ENCODE peak calls at places on chromosomes 11 and 22, in seven cellular contexts. One of them, this sample, is unnamed.

GRCh38 chr22:45612940-45613339 is 58.7 kb upstream of the ATXN10 start:
- DNase-seq in sigmoid colon: no peak
- DNase-seq in heart left ventricle: no peak
- DNase-seq in neural crest cell: no peak
- DNase-seq in AG09309: no peak
- DNase-seq in CD4-positive, alpha-beta T cell: no peak
- DNase-seq in esophagus squamous epithelium: no peak
- DNase-seq in this sample: no peak

GRCh38 chr22:46259374-46259773 is 3.8 kb downstream of the PKDREJ start:
- DNase-seq in sigmoid colon: no peak
- DNase-seq in AG09309: no peak
- DNase-seq in heart left ventricle: no peak
- DNase-seq in esophagus squamous epithelium: no peak
- DNase-seq in CD4-positive, alpha-beta T cell: no peak
- DNase-seq in neural crest cell: no peak
- DNase-seq in this sample: no peak

GRCh38 chr11:5489571-5490357 is 1.3 kb downstream of the OR52D1 start:
- DNase-seq in neural crest cell: no peak
- DNase-seq in esophagus squamous epithelium: no peak
- DNase-seq in AG09309: no peak
- DNase-seq in sigmoid colon: no peak
- DNase-seq in CD4-positive, alpha-beta T cell: no peak
- DNase-seq in heart left ventricle: no peak
- DNase-seq in this sample: no peak

GRCh38 chr11:103420593-103420992 is 311.4 kb downstream of the DYNC2H1 start:
- DNase-seq in AG09309: no peak
- DNase-seq in CD4-positive, alpha-beta T cell: no peak
- DNase-seq in neural crest cell: no peak
- DNase-seq in sigmoid colon: no peak
- DNase-seq in esophagus squamous epithelium: no peak
- DNase-seq in heart left ventricle: no peak
- DNase-seq in this sample: no peak

GRCh38 chr11:78426845-78427244 is 9.2 kb upstream of the GAB2 start:
- DNase-seq in sigmoid colon: no peak
- DNase-seq in neural crest cell: no peak
- DNase-seq in AG09309: no peak
- DNase-seq in heart left ventricle: no peak
- DNase-seq in esophagus squamous epithelium: no peak
- DNase-seq in CD4-positive, alpha-beta T cell: no peak
- DNase-seq in this sample: no peak

GRCh38 chr22:49853981-49854791 is 542 bp downstream of the ZBED4 start:
- DNase-seq in AG09309: no peak
- DNase-seq in esophagus squamous epithelium: no peak
- DNase-seq in neural crest cell: peak
- DNase-seq in sigmoid colon: no peak
- DNase-seq in heart left ventricle: peak
- DNase-seq in CD4-positive, alpha-beta T cell: no peak
- DNase-seq in this sample: peak

GRCh38 chr11:128716231-128716630 is 22.4 kb downstream of the FLI1 start:
- DNase-seq in heart left ventricle: no peak
- DNase-seq in neural crest cell: no peak
- DNase-seq in CD4-positive, alpha-beta T cell: no peak
- DNase-seq in sigmoid colon: no peak
- DNase-seq in AG09309: no peak
- DNase-seq in esophagus squamous epithelium: no peak
- DNase-seq in this sample: no peak

GRCh38 chr11:70834984-70835560 is 417.3 kb downstream of the SHANK2 start:
- DNase-seq in CD4-positive, alpha-beta T cell: no peak
- DNase-seq in AG09309: no peak
- DNase-seq in neural crest cell: no peak
- DNase-seq in esophagus squamous epithelium: no peak
- DNase-seq in sigmoid colon: no peak
- DNase-seq in heart left ventricle: no peak
- DNase-seq in this sample: no peak

GRCh38 chr11:119701591-119702260 is 27.3 kb downstream of the NECTIN1 start:
- DNase-seq in AG09309: no peak
- DNase-seq in heart left ventricle: no peak
- DNase-seq in sigmoid colon: no peak
- DNase-seq in esophagus squamous epithelium: no peak
- DNase-seq in CD4-positive, alpha-beta T cell: no peak
- DNase-seq in neural crest cell: no peak
- DNase-seq in this sample: no peak

GRCh38 chr11:548700-549603 is 11.6 kb downstream of the LMNTD2 start:
- DNase-seq in sigmoid colon: no peak
- DNase-seq in CD4-positive, alpha-beta T cell: no peak
- DNase-seq in AG09309: no peak
- DNase-seq in esophagus squamous epithelium: no peak
- DNase-seq in heart left ventricle: peak
- DNase-seq in neural crest cell: no peak
- DNase-seq in this sample: no peak

GRCh38 chr11:122234257-122234656 is 118.2 kb upstream of the BLID start:
- DNase-seq in esophagus squamous epithelium: no peak
- DNase-seq in neural crest cell: no peak
- DNase-seq in CD4-positive, alpha-beta T cell: no peak
- DNase-seq in heart left ventricle: no peak
- DNase-seq in AG09309: no peak
- DNase-seq in sigmoid colon: no peak
- DNase-seq in this sample: no peak

GRCh38 chr11:67412495-67413179 is 2.8 kb upstream of the CARNS1 start:
- DNase-seq in AG09309: no peak
- DNase-seq in esophagus squamous epithelium: no peak
- DNase-seq in neural crest cell: no peak
- DNase-seq in CD4-positive, alpha-beta T cell: no peak
- DNase-seq in heart left ventricle: no peak
- DNase-seq in sigmoid colon: no peak
- DNase-seq in this sample: no peak

GRCh38 chr22:50191041-50191740 is 5.5 kb downstream of the TRABD start:
- DNase-seq in neural crest cell: no peak
- DNase-seq in heart left ventricle: peak
- DNase-seq in CD4-positive, alpha-beta T cell: peak
- DNase-seq in esophagus squamous epithelium: peak
- DNase-seq in AG09309: no peak
- DNase-seq in sigmoid colon: no peak
- DNase-seq in this sample: no peak

GRCh38 chr11:61123775-61124571 is 21.7 kb downstream of the CD5 start:
- DNase-seq in CD4-positive, alpha-beta T cell: no peak
- DNase-seq in esophagus squamous epithelium: no peak
- DNase-seq in AG09309: no peak
- DNase-seq in neural crest cell: no peak
- DNase-seq in sigmoid colon: no peak
- DNase-seq in heart left ventricle: no peak
- DNase-seq in this sample: no peak

GRCh38 chr22:37244114-37244921 is at the start of gene RAC2:
- DNase-seq in heart left ventricle: peak
- DNase-seq in CD4-positive, alpha-beta T cell: peak
- DNase-seq in esophagus squamous epithelium: peak
- DNase-seq in neural crest cell: no peak
- DNase-seq in AG09309: no peak
- DNase-seq in sigmoid colon: peak
- DNase-seq in this sample: peak

GRCh38 chr11:61297741-61298140 is 2.6 kb upstream of the VWCE start:
- DNase-seq in CD4-positive, alpha-beta T cell: no peak
- DNase-seq in heart left ventricle: peak
- DNase-seq in esophagus squamous epithelium: no peak
- DNase-seq in AG09309: peak
- DNase-seq in neural crest cell: no peak
- DNase-seq in sigmoid colon: peak
- DNase-seq in this sample: no peak

GRCh38 chr22:18985761-18986160 is 49.7 kb upstream of the PRODH start:
- DNase-seq in heart left ventricle: no peak
- DNase-seq in AG09309: no peak
- DNase-seq in sigmoid colon: peak
- DNase-seq in neural crest cell: no peak
- DNase-seq in esophagus squamous epithelium: no peak
- DNase-seq in CD4-positive, alpha-beta T cell: no peak
- DNase-seq in this sample: no peak

GRCh38 chr22:28742562-28742962 is 723 bp downstream of the HSCB start:
- DNase-seq in esophagus squamous epithelium: no peak
- DNase-seq in sigmoid colon: no peak
- DNase-seq in AG09309: no peak
- DNase-seq in CD4-positive, alpha-beta T cell: no peak
- DNase-seq in neural crest cell: no peak
- DNase-seq in heart left ventricle: no peak
- DNase-seq in this sample: peak

GRCh38 chr22:28743852-28744251 is 2.0 kb downstream of the HSCB start:
- DNase-seq in esophagus squamous epithelium: no peak
- DNase-seq in neural crest cell: no peak
- DNase-seq in AG09309: no peak
- DNase-seq in sigmoid colon: no peak
- DNase-seq in heart left ventricle: no peak
- DNase-seq in CD4-positive, alpha-beta T cell: no peak
- DNase-seq in this sample: no peak

GRCh38 chr22:28736296-28737155 is 5.1 kb downstream of the CHEK2 start:
- DNase-seq in heart left ventricle: no peak
- DNase-seq in esophagus squamous epithelium: no peak
- DNase-seq in sigmoid colon: no peak
- DNase-seq in neural crest cell: no peak
- DNase-seq in AG09309: no peak
- DNase-seq in CD4-positive, alpha-beta T cell: no peak
- DNase-seq in this sample: no peak

GRCh38 chr22:28741200-28741757 is 341 bp downstream of the CHEK2 start:
- DNase-seq in AG09309: no peak
- DNase-seq in sigmoid colon: no peak
- DNase-seq in neural crest cell: no peak
- DNase-seq in CD4-positive, alpha-beta T cell: no peak
- DNase-seq in heart left ventricle: no peak
- DNase-seq in esophagus squamous epithelium: no peak
- DNase-seq in this sample: no peak

GRCh38 chr22:28741758-28742561 is at the start of the genes CHEK2 and HSCB:
- DNase-seq in CD4-positive, alpha-beta T cell: peak
- DNase-seq in neural crest cell: peak
- DNase-seq in esophagus squamous epithelium: peak
- DNase-seq in heart left ventricle: peak
- DNase-seq in AG09309: peak
- DNase-seq in sigmoid colon: peak
- DNase-seq in this sample: peak
- TF ChIP-seq CTCF in CD4-positive, alpha-beta T cell: no peak
- TF ChIP-seq CTCF in neural crest cell: no peak
- TF ChIP-seq CTCF in esophagus squamous epithelium: peak
- TF ChIP-seq CTCF in heart left ventricle: no peak
- TF ChIP-seq CTCF in AG09309: no peak
- TF ChIP-seq CTCF in sigmoid colon: no peak
- TF ChIP-seq CTCF in this sample: peak

GRCh38 chr11:46535688-46536087 is 58.1 kb downstream of the AMBRA1 start:
- DNase-seq in CD4-positive, alpha-beta T cell: no peak
- DNase-seq in AG09309: no peak
- DNase-seq in heart left ventricle: no peak
- DNase-seq in neural crest cell: no peak
- DNase-seq in sigmoid colon: no peak
- DNase-seq in esophagus squamous epithelium: no peak
- DNase-seq in this sample: no peak

GRCh38 chr11:46537851-46538295 is 56.0 kb downstream of the AMBRA1 start:
- DNase-seq in sigmoid colon: peak
- DNase-seq in CD4-positive, alpha-beta T cell: peak
- DNase-seq in neural crest cell: peak
- DNase-seq in esophagus squamous epithelium: no peak
- DNase-seq in heart left ventricle: peak
- DNase-seq in AG09309: no peak
- DNase-seq in this sample: peak

GRCh38 chr11:46534713-46535112 is 59.1 kb downstream of the AMBRA1 start:
- DNase-seq in heart left ventricle: no peak
- DNase-seq in esophagus squamous epithelium: no peak
- DNase-seq in AG09309: no peak
- DNase-seq in sigmoid colon: no peak
- DNase-seq in neural crest cell: no peak
- DNase-seq in CD4-positive, alpha-beta T cell: no peak
- DNase-seq in this sample: no peak

GRCh38 chr11:46533396-46534110 is 60.3 kb downstream of the AMBRA1 start:
- DNase-seq in neural crest cell: no peak
- DNase-seq in AG09309: no peak
- DNase-seq in CD4-positive, alpha-beta T cell: no peak
- DNase-seq in heart left ventricle: no peak
- DNase-seq in sigmoid colon: no peak
- DNase-seq in esophagus squamous epithelium: no peak
- DNase-seq in this sample: no peak

DNA sequence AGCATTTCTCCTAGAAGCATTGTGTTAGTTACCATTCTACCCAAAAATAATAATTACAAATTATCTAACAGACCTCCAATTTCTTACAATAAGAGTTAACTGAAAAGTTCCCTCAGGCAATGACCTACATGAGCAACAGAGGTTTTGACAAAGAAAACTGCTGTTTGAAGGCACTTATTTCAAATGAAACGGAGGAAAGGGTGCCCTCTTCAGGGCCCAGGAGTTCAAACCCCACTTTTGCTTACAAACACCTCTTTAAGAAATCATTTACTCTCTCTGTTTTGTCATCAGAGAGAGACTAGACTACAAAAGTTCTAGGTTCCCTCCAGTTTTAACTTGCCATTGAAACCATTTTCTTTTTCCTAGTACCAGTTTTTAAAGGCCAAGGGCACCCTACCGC is 56.7 kb downstream of the AMBRA1 start:
- DNase-seq in esophagus squamous epithelium: no peak
- DNase-seq in AG09309: no peak
- DNase-seq in sigmoid colon: no peak
- DNase-seq in CD4-positive, alpha-beta T cell: no peak
- DNase-seq in neural crest cell: no peak
- DNase-seq in heart left ventricle: no peak
- DNase-seq in this sample: no peak
- TF ChIP-seq CTCF in esophagus squamous epithelium: no peak
- TF ChIP-seq CTCF in AG09309: peak
- TF ChIP-seq CTCF in sigmoid colon: no peak
- TF ChIP-seq CTCF in CD4-positive, alpha-beta T cell: no peak
- TF ChIP-seq CTCF in neural crest cell: no peak
- TF ChIP-seq CTCF in heart left ventricle: no peak
- TF ChIP-seq CTCF in this sample: peak

GRCh38 chr11:81497202-81497804 is 1236.4 kb downstream of the FAM181B start:
- DNase-seq in AG09309: no peak
- DNase-seq in CD4-positive, alpha-beta T cell: no peak
- DNase-seq in neural crest cell: peak
- DNase-seq in esophagus squamous epithelium: no peak
- DNase-seq in sigmoid colon: no peak
- DNase-seq in heart left ventricle: no peak
- DNase-seq in this sample: peak
- TF ChIP-seq CTCF in AG09309: peak
- TF ChIP-seq CTCF in CD4-positive, alpha-beta T cell: no peak
- TF ChIP-seq CTCF in neural crest cell: peak
- TF ChIP-seq CTCF in esophagus squamous epithelium: no peak
- TF ChIP-seq CTCF in sigmoid colon: peak
- TF ChIP-seq CTCF in heart left ventricle: peak
- TF ChIP-seq CTCF in this sample: peak

DNA sequence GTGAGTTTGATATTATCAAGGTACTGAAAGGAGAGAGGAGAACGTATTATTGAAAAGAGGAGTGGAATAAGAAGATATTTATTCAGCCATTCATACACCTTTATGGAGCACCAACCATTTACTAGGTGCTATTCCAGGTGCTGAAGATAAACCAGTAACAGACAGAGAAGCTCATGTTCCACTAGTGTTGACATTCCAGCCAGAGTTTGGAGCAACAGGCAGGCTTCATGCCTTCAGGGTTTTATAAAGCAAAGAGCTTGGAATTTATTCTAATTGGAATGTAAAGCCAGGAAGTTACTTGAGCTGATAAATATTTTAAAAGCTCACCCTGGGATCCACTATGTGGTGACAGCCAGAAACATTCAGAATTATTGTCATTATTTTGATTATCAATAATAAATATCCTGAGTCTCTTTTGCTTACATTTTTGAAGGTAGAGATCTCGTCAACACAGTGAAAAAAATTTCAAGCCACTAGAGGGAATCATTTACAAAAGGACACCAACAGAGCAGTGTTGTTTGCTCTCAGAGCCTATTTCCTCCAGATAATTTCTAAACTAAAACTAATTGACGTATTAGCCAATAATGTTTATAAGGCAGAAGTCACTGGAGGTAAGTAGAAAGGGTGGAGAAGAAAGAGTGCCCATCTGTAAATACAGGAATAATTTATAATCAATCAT is 172.0 kb downstream of the KCNA4 start:
- DNase-seq in sigmoid colon: no peak
- DNase-seq in heart left ventricle: no peak
- DNase-seq in AG09309: no peak
- DNase-seq in esophagus squamous epithelium: no peak
- DNase-seq in CD4-positive, alpha-beta T cell: no peak
- DNase-seq in neural crest cell: no peak
- DNase-seq in this sample: no peak
- TF ChIP-seq CTCF in sigmoid colon: no peak
- TF ChIP-seq CTCF in heart left ventricle: peak
- TF ChIP-seq CTCF in AG09309: no peak
- TF ChIP-seq CTCF in esophagus squamous epithelium: no peak
- TF ChIP-seq CTCF in CD4-positive, alpha-beta T cell: no peak
- TF ChIP-seq CTCF in neural crest cell: no peak
- TF ChIP-seq CTCF in this sample: no peak